ENCODE peak calls at places on chromosomes 3 and 15, in ten cellular contexts. L is astrocyte of the cerebellum; D is cardiac fibroblast; A is NCI-H345; N is activated B cell treated with CpG ODN at 0.5 μM for 24 hours; V is HEK293T; Y is DMS79 treated with DMSO at 0.1 percent for 48 hours; G is tibial artery; C is LoVo; M is stimulated activated CD4-positive, alpha-beta T cell treated with anti-CD3 and anti-CD28 coated beads, TNF-alpha, amount 100 ng/mL, for 4 hours. I is an unnamed sample.

GRCh38 chr3:39207361-39208192 is 15.2 kb upstream of the XIRP1 start:
- DNase-seq in C (no peak), M (no peak), L (no peak), Y (no peak), D (no peak), G (no peak), A (no peak), N (no peak), V (no peak), I (no peak)

GRCh38 chr3:16741103-16741758 is 136.0 kb upstream of the DAZL start:
- DNase-seq in L (peak), G (no peak), D (peak), N (no peak), M (no peak), Y (no peak), C (no peak), A (no peak), V (no peak), I (peak)

GRCh38 chr3:8621872-8622271 is 22.7 kb downstream of the SSUH2 start:
- DNase-seq in Y (no peak), V (no peak), G (peak), M (no peak), A (no peak), D (peak), L (peak), C (no peak), N (no peak), I (no peak)

GRCh38 chr3:36494461-36495109 is 114.3 kb downstream of the STAC start:
- DNase-seq in Y (no peak), G (peak), L (no peak), A (no peak), C (no peak), M (no peak), D (peak), N (no peak), V (no peak), I (peak)

GRCh38 chr3:150384517-150385212 is 23.4 kb upstream of the TSC22D2 start:
- DNase-seq in L (no peak), V (peak), C (no peak), G (peak), N (peak), D (peak), Y (peak), A (no peak), M (peak), I (no peak)

GRCh38 chr3:119717520-119717919 is 14.7 kb downstream of the CFAP91 start:
- DNase-seq in N (no peak), M (no peak), A (no peak), V (no peak), Y (no peak), D (no peak), G (no peak), C (no peak), L (no peak), I (no peak)

GRCh38 chr3:178087376-178087775 is 448.9 kb upstream of the KCNMB2 start:
- DNase-seq in A (no peak), G (no peak), D (no peak), C (no peak), Y (no peak), M (no peak), L (no peak), V (no peak), N (no peak), I (no peak)

GRCh38 chr3:25493786-25494185 is 65.7 kb downstream of the RARB start:
- DNase-seq in V (no peak), L (peak), D (peak), M (no peak), G (no peak), N (no peak), A (no peak), Y (no peak), C (no peak), I (peak)

GRCh38 chr15:51621917-51622268 is 678 bp downstream of the DMXL2 start:
- DNase-seq in V (peak), Y (peak), D (peak), C (peak), N (peak), A (peak), G (peak), M (no peak), L (peak), I (peak)

GRCh38 chr15:39685999-39686613 is 96.5 kb downstream of the FSIP1 start:
- DNase-seq in M (peak), C (peak), G (no peak), Y (peak), A (peak), N (no peak), L (peak), D (peak), V (peak), I (peak)

GRCh38 chr15:101013769-101014223 is 94.6 kb downstream of the LRRK1 start:
- DNase-seq in A (peak), C (no peak), M (no peak), N (no peak), V (no peak), Y (peak), D (no peak), G (no peak), L (no peak), I (no peak)

GRCh38 chr3:13831386-13831996 is 48.4 kb downstream of the WNT7A start:
- DNase-seq in N (no peak), D (no peak), A (no peak), Y (no peak), M (no peak), V (no peak), C (no peak), L (no peak), G (no peak), I (no peak)

GRCh38 chr15:70291295-70291694 is 193.6 kb upstream of the TLE3 start:
- DNase-seq in C (no peak), L (no peak), A (no peak), V (no peak), D (no peak), M (no peak), Y (peak), G (no peak), N (no peak), I (no peak)

GRCh38 chr15:87207945-87208580 is 1048.5 kb downstream of the NTRK3 start:
- DNase-seq in D (no peak), V (no peak), A (no peak), M (no peak), L (peak), N (no peak), C (no peak), Y (no peak), G (no peak), I (peak)

GRCh38 chr3:49388416-49388815 is 23.4 kb downstream of the RHOA start:
- DNase-seq in C (no peak), V (no peak), A (no peak), L (no peak), N (no peak), G (no peak), D (no peak), Y (no peak), M (no peak), I (no peak)

GRCh38 chr15:57333487-57333886 is 42.8 kb upstream of the CGNL1 start:
- DNase-seq in Y (no peak), C (no peak), D (peak), N (no peak), M (no peak), L (peak), A (no peak), G (no peak), V (no peak), I (peak)

GRCh38 chr3:53131136-53131495 is 881 bp upstream of the RFT1 start:
- DNase-seq in L (no peak), M (no peak), V (no peak), A (no peak), Y (no peak), D (no peak), C (no peak), N (no peak), G (peak), I (no peak)

GRCh38 chr3:76065975-76066374 is 280.6 kb upstream of the ZNF717 start:
- DNase-seq in A (no peak), V (no peak), N (no peak), M (no peak), D (no peak), C (no peak), Y (no peak), G (no peak), L (no peak), I (no peak)

GRCh38 chr3:53287413-53287734 is 31.6 kb upstream of the TKT start:
- DNase-seq in M (no peak), A (no peak), Y (no peak), V (no peak), N (no peak), G (no peak), D (no peak), C (no peak), L (no peak), I (no peak)

GRCh38 chr15:30859091-30859874 is 44.4 kb upstream of the FAN1 start:
- DNase-seq in L (no peak), V (peak), D (peak), G (no peak), A (no peak), C (peak), N (no peak), Y (no peak), M (no peak), I (peak)

GRCh38 chr15:31082771-31083393 is 18.6 kb downstream of the TRPM1 start:
- DNase-seq in A (no peak), Y (peak), M (no peak), D (no peak), C (peak), L (no peak), V (no peak), G (no peak), N (no peak), I (no peak)

GRCh38 chr15:69874321-69874720 is 223.4 kb downstream of the TLE3 start:
- DNase-seq in M (no peak), V (no peak), N (no peak), D (no peak), G (no peak), A (no peak), C (no peak), L (no peak), Y (no peak), I (no peak)

GRCh38 chr15:63329567-63330350 is 51.9 kb downstream of the CA12 start:
- DNase-seq in D (no peak), A (no peak), G (no peak), M (no peak), C (no peak), Y (no peak), N (no peak), V (no peak), L (no peak), I (no peak)

GRCh38 chr3:60282840-60283239 is 968.4 kb downstream of the FHIT start:
- DNase-seq in L (no peak), D (no peak), Y (peak), G (no peak), A (no peak), M (no peak), V (no peak), C (no peak), N (no peak), I (no peak)

GRCh38 chr15:52765779-52766178 is 24.4 kb downstream of the ONECUT1 start:
- DNase-seq in N (no peak), G (no peak), Y (no peak), D (peak), M (no peak), A (no peak), V (peak), C (no peak), L (no peak), I (no peak)

GRCh38 chr3:184230603-184231528 is 1.5 kb downstream of the VWA5B2 start:
- DNase-seq in D (no peak), M (no peak), L (no peak), C (no peak), G (no peak), V (no peak), A (no peak), Y (peak), N (no peak), I (no peak)

GRCh38 chr3:69403406-69403934 is 17.6 kb upstream of the FRMD4B start:
- DNase-seq in V (no peak), N (no peak), L (no peak), D (no peak), C (no peak), Y (no peak), M (no peak), A (no peak), G (no peak), I (no peak)

GRCh38 chr3:70090322-70090913 is 90.9 kb downstream of the SAMMSON start:
- DNase-seq in N (no peak), C (peak), A (no peak), G (no peak), V (peak), M (no peak), D (peak), Y (no peak), L (peak), I (no peak)

GRCh38 chr3:134372405-134373277 is 1.6 kb downstream of the AMOTL2 start:
- DNase-seq in V (no peak), Y (no peak), G (no peak), N (no peak), M (no peak), D (no peak), L (no peak), C (no peak), A (no peak), I (peak)

GRCh38 chr15:89512631-89513030 is 16.2 kb upstream of the RHCG start:
- DNase-seq in M (no peak), Y (no peak), A (no peak), C (no peak), N (no peak), G (no peak), D (no peak), V (no peak), L (no peak), I (no peak)

GRCh38 chr15:91522609-91523332 is 330.7 kb upstream of the SLCO3A1 start:
- DNase-seq in L (peak), Y (no peak), D (no peak), C (no peak), G (no peak), N (no peak), M (no peak), A (no peak), V (no peak), I (peak)

GRCh38 chr15:79440355-79440908 is 8.3 kb downstream of the MINAR1 start:
- DNase-seq in G (no peak), V (no peak), L (no peak), M (no peak), N (no peak), Y (no peak), A (no peak), D (no peak), C (no peak), I (no peak)

GRCh38 chr3:79233431-79234060 is 534.3 kb downstream of the ROBO1 start:
- DNase-seq in Y (no peak), D (no peak), G (no peak), L (no peak), A (no peak), C (no peak), N (no peak), V (no peak), M (no peak), I (no peak)

GRCh38 chr3:48709051-48709461 is 8.0 kb downstream of the IP6K2 start:
- DNase-seq in V (no peak), A (no peak), L (no peak), G (no peak), N (no peak), D (no peak), Y (no peak), C (no peak), M (no peak), I (peak)

GRCh38 chr3:187669675-187670504 is at the start of gene SST:
- DNase-seq in N (no peak), C (peak), D (peak), G (no peak), Y (peak), L (peak), V (peak), M (no peak), A (no peak), I (peak)

GRCh38 chr3:126750760-126751129 is 46.7 kb downstream of the CHCHD6 start:
- DNase-seq in N (no peak), C (no peak), D (no peak), V (no peak), Y (no peak), L (no peak), M (no peak), G (no peak), A (no peak), I (no peak)

GRCh38 chr15:28989239-28989830 is 103.6 kb downstream of the APBA2 start:
- DNase-seq in V (peak), A (no peak), L (no peak), M (no peak), N (no peak), G (no peak), Y (no peak), D (no peak), C (no peak), I (peak)

GRCh38 chr15:58038426-58039106 is 26.9 kb downstream of the ALDH1A2 start:
- DNase-seq in L (peak), M (no peak), N (no peak), V (peak), C (peak), G (no peak), Y (peak), D (peak), A (peak), I (peak)

GRCh38 chr3:129345971-129346370 is 67.3 kb downstream of the HMCES start:
- DNase-seq in V (no peak), Y (no peak), L (no peak), D (peak), N (no peak), C (no peak), G (no peak), A (no peak), M (no peak), I (no peak)